ENCODE peak calls at places on chromosomes 7 and 10, in seven cellular contexts. H, D, E, G, C, Z and O are unnamed samples.

GRCh38 chr7:120272261-120272895 is 597 bp upstream of the KCND2 start:
- DNase-seq in H (peak), D (peak), E (peak), G (no peak), C (peak), Z (peak), O (peak)

GRCh38 chr10:118776033-118776432 is 21.3 kb upstream of the CACUL1 start:
- DNase-seq in H (no peak), D (no peak), E (no peak), G (no peak), C (no peak), Z (no peak), O (no peak)

GRCh38 chr7:17027803-17028163 is 146.0 kb upstream of the AGR3 start:
- DNase-seq in H (no peak), D (no peak), E (no peak), G (no peak), C (peak), Z (no peak), O (no peak)

GRCh38 chr10:123808873-123809272 is 82.7 kb downstream of the CPXM2 start:
- DNase-seq in H (no peak), D (no peak), E (no peak), G (no peak), C (peak), Z (peak), O (peak)

GRCh38 chr7:152522551-152522950 is 86.7 kb upstream of the KMT2C start:
- DNase-seq in H (no peak), D (no peak), E (no peak), G (no peak), C (no peak), Z (peak), O (no peak)

GRCh38 chr7:80087768-80088170 is 46.9 kb upstream of the GNAI1 start:
- DNase-seq in H (no peak), D (no peak), E (no peak), G (no peak), C (peak), Z (no peak), O (no peak)

GRCh38 chr7:134947831-134948230 is 38.5 kb upstream of the AGBL3 start:
- DNase-seq in H (no peak), D (no peak), E (no peak), G (no peak), C (no peak), Z (no peak), O (no peak)

GRCh38 chr10:125122566-125122965 is 37.8 kb downstream of the CTBP2 start:
- DNase-seq in H (no peak), D (no peak), E (no peak), G (no peak), C (no peak), Z (no peak), O (no peak)

GRCh38 chr7:97835296-97836138 is 36.7 kb downstream of the ASNS start:
- DNase-seq in H (peak), D (no peak), E (peak), G (peak), C (peak), Z (peak), O (peak)

GRCh38 chr10:25206693-25207414 is 32.1 kb downstream of the GPR158 start:
- DNase-seq in H (no peak), D (no peak), E (no peak), G (no peak), C (no peak), Z (peak), O (no peak)

GRCh38 chr7:117385340-117386124 is 41.8 kb downstream of the ASZ1 start:
- DNase-seq in H (peak), D (no peak), E (peak), G (no peak), C (peak), Z (peak), O (no peak)
- TF ChIP-seq CTCF in H (peak), D (no peak), E (peak), G (peak), C (peak), Z (no peak), O (no peak)

GRCh38 chr10:115963848-115964247 is 309.2 kb downstream of the GFRA1 start:
- DNase-seq in H (no peak), D (no peak), E (peak), G (no peak), C (no peak), Z (peak), O (peak)
- TF ChIP-seq CTCF in H (no peak), D (no peak), E (peak), G (peak), C (no peak), Z (no peak), O (no peak)

DNA sequence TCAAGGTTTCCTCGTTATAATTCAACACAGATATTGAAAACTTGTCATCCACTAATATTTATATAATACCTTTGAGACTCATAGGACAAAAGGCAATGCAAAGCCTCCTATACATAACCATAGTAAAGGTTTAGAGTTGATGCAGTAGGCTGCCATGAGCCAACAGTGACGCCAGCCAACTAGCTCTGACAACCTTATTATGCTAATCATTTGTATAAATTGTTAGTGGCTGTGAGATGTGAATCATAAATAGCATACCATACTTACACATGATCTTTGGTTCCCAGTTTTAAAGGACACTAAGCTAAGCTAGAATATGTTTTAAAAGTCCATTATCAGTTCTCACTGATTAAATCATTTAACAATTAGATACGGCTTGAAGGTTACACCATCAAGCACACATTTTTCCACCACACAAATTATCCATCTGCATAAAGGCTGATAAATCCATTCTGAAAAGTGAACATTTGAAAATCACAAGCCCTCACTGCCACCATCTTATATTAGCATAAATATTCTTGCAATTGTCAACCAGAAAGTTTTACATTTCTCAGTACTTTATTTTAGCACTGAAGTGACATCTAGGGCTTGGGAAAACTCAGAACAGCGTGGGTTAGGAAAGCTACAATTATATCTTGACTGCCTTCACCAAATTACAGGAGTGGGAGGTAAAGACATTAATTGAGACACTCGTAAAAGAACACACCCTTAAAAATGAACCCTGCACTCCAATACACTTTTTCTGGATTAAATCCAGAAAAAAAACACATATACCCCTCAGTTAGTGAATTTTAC is 30.7 kb downstream of the COA1 start:
- DNase-seq in H (no peak), D (no peak), E (peak), G (no peak), C (peak), Z (peak), O (peak)
- TF ChIP-seq CTCF in H (no peak), D (no peak), E (no peak), G (no peak), C (no peak), Z (no peak), O (no peak)

GRCh38 chr10:14181197-14181936 is 149.4 kb downstream of the FRMD4A start:
- DNase-seq in H (no peak), D (no peak), E (no peak), G (no peak), C (no peak), Z (no peak), O (no peak)

GRCh38 chr10:14182781-14183180 is 147.9 kb downstream of the FRMD4A start:
- DNase-seq in H (no peak), D (no peak), E (no peak), G (no peak), C (no peak), Z (no peak), O (no peak)

GRCh38 chr10:14184841-14185500 is 145.8 kb downstream of the FRMD4A start:
- DNase-seq in H (peak), D (peak), E (peak), G (no peak), C (peak), Z (peak), O (peak)

GRCh38 chr10:14186245-14186644 is 144.5 kb downstream of the FRMD4A start:
- DNase-seq in H (no peak), D (no peak), E (peak), G (no peak), C (peak), Z (peak), O (peak)

DNA sequence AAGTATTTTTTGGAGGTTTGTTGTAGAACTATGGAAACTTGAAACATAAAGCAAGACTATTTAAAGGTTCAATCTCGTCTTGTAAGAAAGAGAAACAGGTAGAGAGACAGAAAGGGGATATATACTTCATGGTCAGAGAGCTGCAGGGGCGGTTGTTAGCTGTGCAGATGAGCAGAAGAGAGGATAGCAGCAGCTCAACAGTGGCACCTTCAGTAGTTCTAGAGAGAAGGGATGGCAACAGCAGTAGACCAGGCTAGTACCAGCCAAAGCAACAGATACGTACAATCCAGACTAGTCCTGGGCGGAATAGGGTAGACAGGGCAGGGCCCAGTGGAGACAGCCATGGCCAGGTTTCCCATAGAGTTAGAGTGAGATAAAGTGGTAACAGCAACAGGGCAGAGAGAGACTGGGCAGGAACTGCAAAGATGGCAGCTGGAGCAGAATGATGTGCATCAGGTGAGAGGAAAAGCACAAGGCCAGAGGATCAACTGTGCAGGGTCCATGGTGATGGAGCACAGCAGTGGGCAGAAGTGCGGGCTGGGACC is 145.2 kb downstream of the FRMD4A start:
- DNase-seq in H (peak), D (peak), E (peak), G (peak), C (peak), Z (peak), O (peak)
- TF ChIP-seq CTCF in H (peak), D (peak), E (no peak), G (no peak), C (peak), Z (no peak), O (no peak)

DNA sequence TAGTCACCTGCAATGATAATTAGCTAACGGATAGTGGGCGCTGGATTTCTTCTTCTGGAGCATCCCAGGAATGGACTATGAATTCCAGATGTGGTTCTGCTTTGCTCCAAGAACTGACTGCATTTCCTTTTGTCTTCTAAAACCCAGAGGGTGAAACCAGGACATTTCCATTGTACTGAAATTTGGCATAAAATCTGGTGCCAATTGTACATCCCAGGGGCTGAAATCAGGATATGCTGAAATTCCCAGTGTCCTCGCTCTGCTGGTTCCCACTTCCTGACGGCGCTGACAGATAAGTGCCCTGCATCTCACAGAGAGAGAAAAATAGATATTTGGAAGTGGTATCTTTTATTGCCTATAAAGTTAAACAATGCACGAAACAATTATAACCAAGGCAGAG is 31.9 kb downstream of the RBM20 start:
- DNase-seq in H (no peak), D (no peak), E (no peak), G (no peak), C (no peak), Z (no peak), O (no peak)
- TF ChIP-seq CTCF in H (no peak), D (no peak), E (no peak), G (no peak), C (no peak), Z (no peak), O (no peak)

GRCh38 chr7:114426824-114427223 is 12.2 kb downstream of the FOXP2 start:
- DNase-seq in H (no peak), D (no peak), E (peak), G (no peak), C (peak), Z (peak), O (no peak)

GRCh38 chr7:114419441-114420107 is 5.0 kb downstream of the FOXP2 start:
- DNase-seq in H (no peak), D (no peak), E (peak), G (no peak), C (no peak), Z (peak), O (no peak)

GRCh38 chr7:114426380-114426779 is 11.8 kb downstream of the FOXP2 start:
- DNase-seq in H (no peak), D (no peak), E (no peak), G (no peak), C (no peak), Z (no peak), O (no peak)

GRCh38 chr7:114423218-114423496 is 8.5 kb downstream of the FOXP2 start:
- DNase-seq in H (no peak), D (no peak), E (no peak), G (no peak), C (no peak), Z (no peak), O (no peak)

DNA sequence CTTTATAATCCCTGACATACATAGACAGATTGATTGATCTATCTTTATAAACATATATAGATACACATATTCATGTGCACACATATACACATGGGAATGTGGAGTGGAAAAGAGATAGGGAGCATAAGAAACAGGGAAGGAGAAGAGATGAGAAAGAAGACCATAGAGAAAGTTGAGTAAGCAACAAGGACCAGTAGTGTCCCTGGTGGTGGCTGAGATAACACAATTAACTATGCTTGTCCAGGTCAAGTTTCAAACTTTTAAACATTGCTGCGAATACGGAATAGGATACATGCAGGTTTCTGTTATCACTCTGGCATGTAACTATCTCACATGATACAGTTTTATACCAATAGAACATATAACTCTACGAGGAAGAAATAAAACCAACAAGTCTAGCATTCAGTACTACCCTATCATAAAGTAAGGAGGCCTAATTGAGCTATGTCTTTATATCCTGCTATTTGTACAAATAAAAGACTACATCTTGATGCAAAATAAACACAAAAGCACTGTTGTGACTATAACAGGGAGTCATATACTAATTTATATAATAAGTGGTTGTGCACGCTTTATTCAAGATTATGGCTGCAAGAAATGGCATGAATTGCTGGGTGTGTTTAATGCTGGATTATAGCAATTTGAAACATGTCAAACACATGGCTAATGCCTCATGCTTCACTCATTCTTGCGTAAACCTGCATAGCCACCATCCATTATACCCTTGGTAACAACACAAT is 8.0 kb downstream of the FOXP2 start:
- DNase-seq in H (no peak), D (no peak), E (no peak), G (no peak), C (peak), Z (no peak), O (no peak)
- TF ChIP-seq CTCF in H (peak), D (peak), E (peak), G (peak), C (peak), Z (peak), O (no peak)

GRCh38 chr7:158647475-158647792 is 57.2 kb downstream of the NCAPG2 start:
- DNase-seq in H (no peak), D (no peak), E (no peak), G (no peak), C (no peak), Z (no peak), O (no peak)
- TF ChIP-seq CTCF in H (no peak), D (no peak), E (no peak), G (no peak), C (no peak), Z (no peak), O (peak)

DNA sequence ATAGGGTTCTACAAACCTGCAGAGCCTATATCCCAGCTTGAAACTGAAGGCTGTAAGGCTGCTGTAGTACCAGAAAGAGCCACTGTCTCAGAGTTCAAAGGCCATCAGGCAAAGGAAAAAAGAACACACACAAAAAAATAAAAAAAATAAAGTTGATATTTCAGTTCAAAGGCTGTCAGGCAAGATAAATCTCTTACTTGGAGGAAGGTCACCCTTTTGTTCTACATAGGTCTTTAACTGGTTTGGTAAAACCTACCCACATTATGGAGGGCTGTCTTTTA is 12.0 kb upstream of the TMEM26 start:
- DNase-seq in H (no peak), D (no peak), E (no peak), G (no peak), C (no peak), Z (no peak), O (no peak)
- TF ChIP-seq CTCF in H (no peak), D (no peak), E (no peak), G (no peak), C (peak), Z (no peak), O (no peak)